ENCODE peak calls at places on chromosomes 4 and X, in ten cellular contexts. C is T-helper 1 cell; X is body of pancreas; H is pons; L is Ammon's horn; V is aorta; I is activated naive CD4-positive, alpha-beta T cell treated with anti-CD3 and anti-CD28 coated beads, Interleukin-2, amount 10 ng/mL, durations not matched to agents 7 days and 5 days; W is psoas muscle; F is NCI-H2171; A is ovary. Z is an unnamed sample.

GRCh38 chr4:101597204-101597603 is 193.3 kb upstream of the BANK1 start:
- DNase-seq in C (peak; percentile 14), X (no peak), H (no peak), L (no peak), V (no peak), I (peak; percentile 52), W (no peak), F (no peak), A (no peak), Z (no peak)

GRCh38 chrX:139025822-139026221 is 314.3 kb upstream of the FGF13 start:
- DNase-seq in C (no peak), X (no peak), H (no peak), L (no peak), V (no peak), I (no peak), W (no peak), F (no peak), A (no peak), Z (no peak)

GRCh38 chr4:90159193-90159592 is 32.0 kb downstream of the CCSER1 start:
- DNase-seq in C (no peak), X (no peak), H (no peak), L (no peak), V (no peak), I (no peak), W (no peak), F (no peak), A (no peak), Z (no peak)

GRCh38 chr4:59175588-59175987 is 2024.5 kb upstream of the ADGRL3 start:
- DNase-seq in C (no peak), X (no peak), H (no peak), L (no peak), V (no peak), I (no peak), W (no peak), F (no peak), A (no peak), Z (no peak)

GRCh38 chrX:97011540-97011939 is 127.8 kb downstream of the RPA4 start:
- DNase-seq in C (no peak), X (no peak), H (no peak), L (no peak), V (no peak), I (no peak), W (no peak), F (no peak), A (no peak), Z (no peak)

GRCh38 chr4:155703486-155704227 is 37.0 kb downstream of the GUCY1A1 start:
- DNase-seq in C (no peak), X (no peak), H (no peak), L (no peak), V (no peak), I (no peak), W (no peak), F (no peak), A (no peak), Z (no peak)

GRCh38 chr4:120156115-120156718 is 89.6 kb upstream of the MAD2L1 start:
- DNase-seq in C (peak; percentile 18), X (peak; percentile 24), H (peak; percentile 86), L (peak; percentile 85), V (no peak), I (peak; percentile 29), W (no peak), F (peak; percentile 0), A (no peak), Z (peak; percentile 53)

GRCh38 chr4:61520688-61521160 is 320.6 kb downstream of the ADGRL3 start:
- DNase-seq in C (no peak), X (no peak), H (no peak), L (no peak), V (no peak), I (no peak), W (no peak), F (peak; percentile 17), A (no peak), Z (no peak)

GRCh38 chrX:48910926-48911406 is 480 bp downstream of the SLC35A2 start:
- DNase-seq in C (no peak), X (no peak), H (no peak), L (peak; percentile 6), V (peak; percentile 7), I (no peak), W (no peak), F (no peak), A (no peak), Z (no peak)

GRCh38 chr4:76305033-76305687 is 1.4 kb upstream of the STBD1 start:
- DNase-seq in C (no peak), X (no peak), H (no peak), L (no peak), V (no peak), I (peak; percentile 44), W (no peak), F (no peak), A (no peak), Z (no peak)

GRCh38 chrX:40877869-40878268 is 142.5 kb upstream of the MED14 start:
- DNase-seq in C (peak; percentile 2), X (no peak), H (peak; percentile 31), L (peak; percentile 13), V (no peak), I (peak; percentile 22), W (no peak), F (no peak), A (no peak), Z (peak; percentile 18)

GRCh38 chr4:122687450-122688121 is 44.9 kb upstream of the BBS12 start:
- DNase-seq in C (no peak), X (no peak), H (no peak), L (no peak), V (no peak), I (no peak), W (no peak), F (no peak), A (no peak), Z (no peak)

GRCh38 chr4:134862116-134862515 is 660.5 kb upstream of the PABPC4L start:
- DNase-seq in C (no peak), X (no peak), H (no peak), L (no peak), V (no peak), I (no peak), W (no peak), F (no peak), A (no peak), Z (no peak)

GRCh38 chr4:127145001-127145400 is 487.8 kb upstream of the INTU start:
- DNase-seq in C (no peak), X (no peak), H (no peak), L (no peak), V (no peak), I (no peak), W (no peak), F (no peak), A (no peak), Z (no peak)

GRCh38 chr4:77310931-77311330 is 153.9 kb downstream of the CCNG2 start:
- DNase-seq in C (no peak), X (no peak), H (no peak), L (no peak), V (no peak), I (no peak), W (no peak), F (no peak), A (no peak), Z (no peak)

GRCh38 chr4:16018061-16018676 is 55.2 kb upstream of the FGFBP2 start:
- DNase-seq in C (no peak), X (no peak), H (no peak), L (no peak), V (no peak), I (no peak), W (no peak), F (no peak), A (no peak), Z (no peak)

GRCh38 chrX:102712967-102713677 is 874 bp downstream of the GPRASP2 start:
- DNase-seq in C (no peak), X (peak; percentile 67), H (peak; percentile 70), L (peak; percentile 60), V (peak; percentile 68), I (no peak), W (peak; percentile 51), F (peak; percentile 2), A (peak; percentile 79), Z (peak; percentile 51)

GRCh38 chrX:25105251-25105650 is 89.5 kb upstream of the ARX start:
- DNase-seq in C (no peak), X (no peak), H (no peak), L (no peak), V (no peak), I (no peak), W (no peak), F (no peak), A (no peak), Z (no peak)

GRCh38 chr4:142383800-142384470 is 462.2 kb downstream of the INPP4B start:
- DNase-seq in C (no peak), X (no peak), H (no peak), L (no peak), V (no peak), I (no peak), W (no peak), F (no peak), A (no peak), Z (no peak)

GRCh38 chrX:68163446-68163845 is 269.8 kb downstream of the OPHN1 start:
- DNase-seq in C (no peak), X (no peak), H (no peak), L (no peak), V (no peak), I (no peak), W (no peak), F (no peak), A (no peak), Z (no peak)

GRCh38 chr4:16532240-16532990 is 306.1 kb upstream of the TAPT1 start:
- DNase-seq in C (no peak), X (no peak), H (no peak), L (peak; percentile 40), V (no peak), I (no peak), W (no peak), F (no peak), A (no peak), Z (no peak)

GRCh38 chrX:150983526-150984163 is 510 bp downstream of the HMGB3 start:
- DNase-seq in C (no peak), X (peak; percentile 11), H (no peak), L (no peak), V (no peak), I (no peak), W (no peak), F (no peak), A (no peak), Z (no peak)

Z was measured in globus pallidus.